ENCODE peak calls at places on chromosomes 16 and 17, in nine cellular contexts. T, H, J, F, Z, E, W, Q and D are unnamed samples.

GRCh38 chr16:89422527-89422904 is 67.8 kb downstream of the ANKRD11 start:
- DNase-seq in H (peak; percentile 42), W (no peak), E (peak; percentile 23), F (no peak), Q (no peak), T (no peak), J (no peak), Z (no peak), D (peak; percentile 32)

GRCh38 chr17:64498308-64499203 is 1.7 kb upstream of the POLG2 start:
- DNase-seq in E (no peak), F (no peak), H (no peak), Q (no peak), Z (no peak), T (no peak), J (no peak), W (no peak), D (no peak)

GRCh38 chr17:4440690-4441686 is 7.2 kb downstream of the SPNS3 start:
- DNase-seq in H (no peak), J (no peak), T (no peak), Z (peak; percentile 78), E (no peak), F (no peak), W (no peak), Q (no peak), D (no peak)

GRCh38 chr17:81285179-81285878 is 9.8 kb downstream of the SLC38A10 start:
- DNase-seq in E (no peak), T (no peak), W (peak; percentile 90), F (peak; percentile 51), Z (no peak), H (peak; percentile 94), Q (peak; percentile 76), J (peak; percentile 32), D (peak; percentile 37)

GRCh38 chr17:72735089-72735488 is 357.4 kb downstream of the SLC39A11 start:
- DNase-seq in F (no peak), Q (no peak), Z (no peak), T (no peak), J (no peak), E (no peak), W (no peak), H (no peak), D (no peak)

GRCh38 chr16:70267516-70267915 is 15.8 kb upstream of the EXOSC6 start:
- DNase-seq in E (no peak), H (no peak), Q (no peak), T (no peak), J (no peak), F (no peak), W (peak; percentile 43), Z (no peak), D (peak; percentile 62)

GRCh38 chr16:86604436-86605220 is 26.3 kb downstream of the FOXL1 start:
- DNase-seq in Z (no peak), H (no peak), Q (no peak), F (no peak), J (no peak), E (no peak), W (no peak), T (no peak), D (no peak)

GRCh38 chr17:45783593-45784292 is 377 bp upstream of the CRHR1 start:
- DNase-seq in Z (no peak), F (peak; percentile 12), T (no peak), W (no peak), E (no peak), Q (no peak), H (peak; percentile 72), J (no peak), D (no peak)